ENCODE peak calls at places on chromosomes 2 and 18, in six cellular contexts. W is MM.1S, G is PC-3, H is GM23248, V is SK-N-SH, B is HCT116. U is an unnamed sample. For H3K4me1, the result is how much of the 10 kb centered on the place peaks cover.

GRCh38 chr2:16774091-16774490 is 108.5 kb upstream of the CYRIA start:
- DNase-seq in W (no peak), G (no peak), H (peak), V (no peak), B (no peak), U (no peak)

GRCh38 chr2:47226124-47227040 is 71.3 kb upstream of the STPG4 start:
- DNase-seq in W (no peak), G (no peak), H (no peak), V (no peak), B (no peak), U (no peak)

GRCh38 chr2:30688956-30689401 is 118.3 kb downstream of the CAPN13 start:
- DNase-seq in W (no peak), G (no peak), H (no peak), V (peak), B (no peak), U (no peak)

GRCh38 chr18:5073026-5073944 is 123.8 kb downstream of the AKAIN1 start:
- DNase-seq in W (peak), G (peak), H (peak), V (peak), B (peak), U (peak)

GRCh38 chr18:61209802-61210201 is 123.4 kb upstream of the CDH20 start:
- DNase-seq in W (no peak), G (no peak), H (no peak), V (no peak), B (no peak), U (no peak)

GRCh38 chr2:76281176-76281841 is 570.6 kb upstream of the GCFC2 start:
- DNase-seq in W (no peak), G (no peak), H (no peak), V (peak), B (no peak), U (no peak)

GRCh38 chr2:170013802-170014551 is 164.0 kb upstream of the MYO3B start:
- DNase-seq in W (no peak), G (no peak), H (no peak), V (peak), B (no peak), U (peak)

GRCh38 chr2:233974530-233975071 is 57.4 kb downstream of the TRPM8 start:
- DNase-seq in W (no peak), G (peak), H (peak), V (peak), B (peak), U (no peak)

GRCh38 chr2:101150306-101151140 is 659 bp downstream of the TBC1D8 start:
- DNase-seq in W (peak), G (peak), H (peak), V (peak), B (no peak), U (peak)

GRCh38 chr2:11133238-11133935 is 21.9 kb upstream of the SLC66A3 start:
- DNase-seq in W (no peak), G (no peak), H (peak), V (no peak), B (no peak), U (peak)

GRCh38 chr2:219614076-219614860 is 13.2 kb upstream of the SLC4A3 start:
- DNase-seq in W (no peak), G (no peak), H (no peak), V (no peak), B (no peak), U (no peak)

GRCh38 chr2:219618733-219619122 is 8.7 kb upstream of the SLC4A3 start:
- DNase-seq in W (no peak), G (no peak), H (no peak), V (no peak), B (no peak), U (no peak)

GRCh38 chr2:219615036-219615435 is 12.4 kb upstream of the SLC4A3 start:
- DNase-seq in W (no peak), G (no peak), H (no peak), V (no peak), B (no peak), U (no peak)

GRCh38 chr2:219615894-219616293 is 11.5 kb upstream of the SLC4A3 start:
- DNase-seq in W (no peak), G (no peak), H (no peak), V (no peak), B (no peak), U (no peak)

DNA sequence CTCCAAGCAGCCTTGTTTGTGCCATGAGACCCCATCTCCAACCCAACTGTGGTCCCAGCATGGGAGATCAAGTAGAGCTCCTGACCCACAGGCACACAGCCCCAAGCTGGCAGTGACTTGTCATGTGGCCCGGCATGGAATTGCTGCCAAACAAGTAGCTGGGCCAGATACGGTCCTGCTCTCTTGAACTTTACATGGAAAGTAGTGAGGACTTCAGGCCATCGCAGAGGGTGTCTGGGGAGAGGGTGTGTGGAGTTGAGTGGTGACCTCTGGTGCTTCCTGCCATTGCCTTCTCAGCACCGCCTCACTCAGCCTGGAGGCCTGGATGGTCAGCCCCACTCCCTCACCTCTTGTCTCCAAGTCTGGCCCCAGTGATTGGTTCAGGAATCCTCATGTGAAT is 10.9 kb upstream of the SLC4A3 start:
- DNase-seq in W (no peak), G (no peak), H (no peak), V (no peak), B (no peak), U (no peak)
- H3K9ac ChIP-seq in W (no peak), G (no peak), H (no peak), V (no peak), B (no peak), U (no peak)

GRCh38 chr2:12479042-12479601 is 237.6 kb upstream of the TRIB2 start:
- DNase-seq in W (no peak), G (peak), H (peak), V (no peak), B (no peak), U (no peak)

DNA sequence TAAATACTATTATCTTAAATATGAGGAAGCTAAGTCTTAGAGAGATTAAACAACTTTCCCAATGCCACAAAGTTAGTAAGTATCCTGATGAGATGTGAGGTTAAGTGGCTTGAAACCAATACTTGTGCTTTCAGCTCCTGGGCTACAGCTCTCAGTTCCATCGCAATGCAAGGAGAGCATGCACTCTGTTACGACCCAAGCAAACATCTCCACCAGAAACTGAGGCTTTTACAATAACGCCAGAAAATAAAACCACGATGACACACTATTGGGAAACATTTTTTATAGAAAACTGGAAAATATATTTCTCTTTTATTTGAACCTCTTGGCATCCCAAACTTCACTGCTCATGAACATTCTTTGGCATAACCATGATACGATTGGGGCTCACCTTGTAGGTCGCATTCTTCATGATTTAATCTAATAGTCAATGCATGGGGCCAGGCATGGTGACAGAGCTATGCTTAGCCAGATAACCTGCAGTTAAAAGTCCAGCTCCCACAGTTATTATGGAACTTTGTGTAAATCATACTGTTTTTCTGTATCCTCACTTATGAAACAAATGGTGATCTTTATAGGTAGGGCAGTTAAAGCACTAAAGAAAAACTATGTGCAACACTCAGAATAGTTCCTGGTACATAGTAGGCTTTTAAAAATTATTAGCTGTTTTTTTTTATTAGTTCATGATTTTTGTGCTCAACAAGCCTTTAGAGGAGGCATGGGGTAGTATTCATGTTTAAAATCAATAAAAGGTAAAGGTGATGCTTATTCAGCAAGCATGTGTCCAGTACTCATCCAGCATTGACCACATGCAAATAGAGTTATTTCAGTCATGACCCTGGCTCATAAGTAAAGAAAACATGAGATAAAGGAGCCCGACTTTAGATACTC is 238.3 kb upstream of the TRIB2 start:
- DNase-seq in W (no peak), G (peak), H (no peak), V (no peak), B (no peak), U (no peak)
- TF ChIP-seq EZH2phosphoT487 in W (no peak), G (no peak), H (no peak), V (no peak), B (no peak), U (no peak)

GRCh38 chr2:3522851-3523481 is 3.6 kb upstream of the ADI1 start:
- DNase-seq in W (no peak), G (no peak), H (peak), V (no peak), B (no peak), U (no peak)
- H3K4me1 ChIP-seq in W (under half), G (under half), H (under half), V (under half), B (under half), U (under half)

GRCh38 chr18:35171315-35171987 is 69.4 kb upstream of the ZNF397 start:
- DNase-seq in W (no peak), G (no peak), H (peak), V (no peak), B (no peak), U (no peak)

GRCh38 chr18:35172451-35173035 is 68.3 kb upstream of the ZNF397 start:
- DNase-seq in W (no peak), G (no peak), H (no peak), V (no peak), B (no peak), U (no peak)

GRCh38 chr18:35176925-35177324 is 63.9 kb upstream of the ZNF397 start:
- DNase-seq in W (no peak), G (no peak), H (no peak), V (no peak), B (no peak), U (no peak)

GRCh38 chr18:35172009-35172408 is 68.8 kb upstream of the ZNF397 start:
- DNase-seq in W (no peak), G (no peak), H (no peak), V (no peak), B (no peak), U (no peak)

DNA sequence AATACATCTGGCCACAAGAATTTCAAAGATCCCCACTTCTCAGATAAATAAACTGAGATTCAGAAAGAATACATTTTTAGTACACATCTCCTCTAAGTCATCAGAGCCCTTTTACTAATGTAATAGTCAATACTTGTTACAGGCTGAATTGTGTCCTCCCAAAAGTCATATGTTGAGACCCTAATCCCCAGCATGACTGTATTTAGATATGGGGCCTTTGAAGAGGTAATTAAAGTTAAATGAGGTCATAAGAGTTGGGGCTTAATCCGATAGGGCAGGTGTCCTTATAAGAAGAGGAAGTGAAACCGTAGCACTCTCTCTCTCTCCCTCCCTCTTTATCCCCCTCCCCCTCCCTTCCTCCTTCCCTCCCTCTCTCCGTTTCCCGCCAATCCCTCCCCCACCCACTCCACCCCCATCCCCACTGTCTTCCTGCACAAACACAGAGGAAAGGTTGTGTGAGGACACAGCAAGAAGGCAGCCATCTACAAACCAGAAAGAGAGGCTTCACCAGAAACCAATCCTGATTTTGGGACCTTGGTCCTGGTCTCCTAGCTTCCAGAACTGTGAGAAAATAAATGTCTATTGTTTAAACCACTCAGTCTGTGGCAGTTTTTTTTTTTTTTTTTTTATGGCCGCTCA is 66.6 kb upstream of the ZNF397 start:
- DNase-seq in W (peak), G (no peak), H (no peak), V (no peak), B (no peak), U (no peak)
- H3K9ac ChIP-seq in W (no peak), G (no peak), H (no peak), V (no peak), B (no peak), U (no peak)

GRCh38 chr2:191020221-191020741 is 6.3 kb upstream of the STAT1 start:
- DNase-seq in W (peak), G (peak), H (peak), V (peak), B (peak), U (peak)

GRCh38 chr2:191018663-191019119 is 4.7 kb upstream of the STAT1 start:
- DNase-seq in W (no peak), G (no peak), H (no peak), V (no peak), B (no peak), U (no peak)

GRCh38 chr2:191018048-191018447 is 4.1 kb upstream of the STAT1 start:
- DNase-seq in W (no peak), G (no peak), H (peak), V (no peak), B (no peak), U (no peak)

GRCh38 chr2:191023235-191023679 is 9.3 kb upstream of the STAT1 start:
- DNase-seq in W (no peak), G (no peak), H (no peak), V (no peak), B (no peak), U (no peak)

DNA sequence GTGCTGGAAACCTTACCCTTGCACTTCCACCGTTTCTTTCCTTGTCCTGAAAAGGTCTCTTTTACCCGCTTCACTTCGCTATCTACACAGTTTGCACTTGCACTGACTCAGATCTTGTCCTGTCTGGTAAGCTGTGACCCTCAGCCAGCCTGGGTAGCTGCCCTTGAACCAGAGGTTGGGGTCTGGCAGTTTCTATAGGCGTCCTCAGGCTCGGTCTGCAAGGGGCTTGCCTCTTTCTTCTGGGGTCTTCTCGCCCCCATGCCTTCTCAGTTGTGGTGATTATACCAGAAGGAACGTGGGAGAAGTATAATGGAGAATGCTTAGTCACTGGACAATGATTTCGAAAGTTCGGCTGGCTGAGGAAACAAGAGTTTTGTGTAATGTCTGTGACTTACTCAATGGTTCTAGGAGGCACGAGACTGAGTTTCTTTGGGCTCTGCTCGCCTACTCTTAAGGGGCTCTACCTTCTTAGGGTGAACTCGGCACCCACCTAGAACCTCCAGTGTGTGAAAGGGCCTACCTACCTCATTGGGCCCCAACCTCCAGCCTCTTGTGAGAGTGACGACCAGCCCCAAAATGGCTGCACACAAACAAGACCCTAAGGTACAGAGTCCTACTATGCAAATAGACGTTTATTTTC is 6.9 kb upstream of the STAT1 start:
- DNase-seq in W (peak), G (peak), H (peak), V (no peak), B (no peak), U (no peak)
- TF ChIP-seq EZH2phosphoT487 in W (no peak), G (no peak), H (no peak), V (no peak), B (no peak), U (no peak)